ENCODE peak calls at places on chromosomes 3 and 15, in four cellular contexts. S, X, P and O are unnamed samples.

GRCh38 chr15:90029024-90029423 is 27.9 kb downstream of the ZNF710 start:
- DNase-seq in S (peak; percentile 65), X (no peak), P (no peak), O (no peak)

GRCh38 chr15:39687965-39688364 is 94.7 kb downstream of the FSIP1 start:
- DNase-seq in S (no peak), X (no peak), P (no peak), O (no peak)

GRCh38 chr15:49164865-49165264 is 5.2 kb upstream of the GALK2 start:
- DNase-seq in S (no peak), X (no peak), P (no peak), O (no peak)

GRCh38 chr3:119559441-119559963 is at the start of gene CD80:
- DNase-seq in S (peak; percentile 75), X (no peak), P (no peak), O (no peak)

GRCh38 chr3:112115806-112116383 is 17.2 kb downstream of the GCSAM start:
- DNase-seq in S (no peak), X (peak; percentile 8), P (no peak), O (no peak)

GRCh38 chr3:51739100-51739499 is 32.2 kb downstream of the GRM2 start:
- DNase-seq in S (no peak), X (no peak), P (no peak), O (no peak)

GRCh38 chr15:46441294-46442062 is 806.6 kb downstream of the SQOR start:
- DNase-seq in S (no peak), X (no peak), P (no peak), O (no peak)

GRCh38 chr15:78597583-78597982 is 23.2 kb downstream of the CHRNA3 start:
- DNase-seq in S (no peak), X (no peak), P (no peak), O (no peak)

GRCh38 chr15:92655178-92655995 is at the start of gene FAM174B:
- DNase-seq in S (peak; percentile 69), X (peak; percentile 92), P (peak; percentile 92), O (no peak)

GRCh38 chr3:114775395-114775794 is 371.7 kb downstream of the ZBTB20 start:
- DNase-seq in S (no peak), X (no peak), P (no peak), O (no peak)

GRCh38 chr3:8464668-8465067 is 37.0 kb upstream of the LMCD1 start:
- DNase-seq in S (no peak), X (no peak), P (peak; percentile 56), O (no peak)

GRCh38 chr3:297585-297984 is 101.0 kb downstream of the CHL1 start:
- DNase-seq in S (no peak), X (no peak), P (no peak), O (no peak)
- H3K27me3 ChIP-seq in S (no peaks in the 10 kb centered on the region), X (no peaks in the 10 kb centered on the region), P (no peaks in the 10 kb centered on the region), O (no peaks in the 10 kb centered on the region)

GRCh38 chr3:155035553-155035952 is 44.6 kb upstream of the MME start:
- DNase-seq in S (no peak), X (no peak), P (no peak), O (no peak)

GRCh38 chr3:155032918-155033317 is 47.2 kb upstream of the MME start:
- DNase-seq in S (no peak), X (no peak), P (no peak), O (no peak)

GRCh38 chr3:155038203-155038554 is 41.9 kb upstream of the MME start:
- DNase-seq in S (no peak), X (no peak), P (no peak), O (no peak)

GRCh38 chr3:155034786-155035185 is 45.3 kb upstream of the MME start:
- DNase-seq in S (no peak), X (no peak), P (no peak), O (no peak)

GRCh38 chr3:155037508-155038202 is 42.5 kb upstream of the MME start:
- DNase-seq in S (no peak), X (no peak), P (no peak), O (no peak)
- TF ChIP-seq EP300 in S (no peak), X (no peak), P (no peak), O (no peak)

GRCh38 chr3:128432898-128433629 is 33.6 kb downstream of the DNAJB8 start:
- DNase-seq in S (no peak), X (peak; percentile 83), P (peak; percentile 49), O (no peak)

GRCh38 chr3:128433630-128434185 is 33.0 kb downstream of the DNAJB8 start:
- DNase-seq in S (no peak), X (no peak), P (no peak), O (no peak)

GRCh38 chr3:128435561-128435960 is 31.1 kb downstream of the DNAJB8 start:
- DNase-seq in S (no peak), X (no peak), P (no peak), O (no peak)

GRCh38 chr3:128435058-128435457 is 31.6 kb downstream of the DNAJB8 start:
- DNase-seq in S (peak; percentile 76), X (no peak), P (peak; percentile 66), O (no peak)

GRCh38 chr3:128434524-128434923 is 32.2 kb downstream of the DNAJB8 start:
- DNase-seq in S (no peak), X (no peak), P (no peak), O (no peak)
- H3K27me3 ChIP-seq in S (peaks cover 7% of the 10 kb centered on the region), X (no peaks in the 10 kb centered on the region), P (no peaks in the 10 kb centered on the region), O (peaks cover 60% of the 10 kb centered on the region)

GRCh38 chr3:156459434-156459833 is 95.5 kb downstream of the SSR3 start:
- DNase-seq in S (no peak), X (no peak), P (no peak), O (no peak)
- TF ChIP-seq EP300 in S (no peak), X (no peak), P (no peak), O (no peak)

GRCh38 chr3:122987726-122988319 is 39.7 kb downstream of the SEMA5B start:
- DNase-seq in S (no peak), X (no peak), P (no peak), O (no peak)
- H3K27me3 ChIP-seq in S (no peaks in the 10 kb centered on the region), X (no peaks in the 10 kb centered on the region), P (peaks cover 9% of the 10 kb centered on the region), O (peaks cover 67% of the 10 kb centered on the region)

GRCh38 chr3:189165092-189165491 is 6.7 kb upstream of the TPRG1 start:
- DNase-seq in S (peak; percentile 33), X (no peak), P (no peak), O (no peak)

GRCh38 chr3:189166334-189166733 is 5.4 kb upstream of the TPRG1 start:
- DNase-seq in S (no peak), X (no peak), P (no peak), O (no peak)

GRCh38 chr3:189168711-189169110 is 3.1 kb upstream of the TPRG1 start:
- DNase-seq in S (no peak), X (no peak), P (no peak), O (no peak)

GRCh38 chr3:189169728-189170127 is 2.0 kb upstream of the TPRG1 start:
- DNase-seq in S (no peak), X (no peak), P (peak; percentile 8), O (no peak)

GRCh38 chr3:189167027-189167766 is 4.6 kb upstream of the TPRG1 start:
- DNase-seq in S (peak; percentile 65), X (no peak), P (no peak), O (no peak)
- TF ChIP-seq EP300 in S (no peak), X (peak; percentile 88), P (no peak), O (no peak)